ENCODE peak calls at places on chromosomes 3 and 15, in nine cellular contexts. V is RWPE1, Q is amygdala, G is fibroblast of the conjunctiva, C is fibroblast of lung, X is iPS DF 6.9, K is COR-L47, T is A172, D is mesendoderm. W is an unnamed sample.

GRCh38 chr3:144129536-144130214 is 158.1 kb downstream of the DIPK2A start:
- DNase-seq in V (no peak), Q (no peak), G (no peak), C (no peak), X (no peak), K (no peak), T (no peak), D (no peak), W (no peak)

GRCh38 chr15:33913459-33913858 is 54.8 kb upstream of the CHRM5 start:
- DNase-seq in V (no peak), Q (no peak), G (no peak), C (no peak), X (no peak), K (no peak), T (no peak), D (no peak), W (no peak)

GRCh38 chr15:31390777-31391486 is 64.3 kb downstream of the KLF13 start:
- DNase-seq in V (no peak), Q (no peak), G (no peak), C (no peak), X (no peak), K (no peak), T (no peak), D (peak; percentile 78), W (no peak)

GRCh38 chr15:59590027-59590426 is 21.6 kb upstream of the GCNT3 start:
- DNase-seq in V (no peak), Q (no peak), G (no peak), C (no peak), X (no peak), K (no peak), T (no peak), D (no peak), W (no peak)

GRCh38 chr3:24640330-24640877 is 145.8 kb upstream of the THRB start:
- DNase-seq in V (peak; percentile 26), Q (no peak), G (peak; percentile 45), C (peak; percentile 75), X (no peak), K (peak; percentile 20), T (peak; percentile 28), D (peak; percentile 32), W (no peak)

GRCh38 chr15:57251941-57252340 is 124.4 kb upstream of the CGNL1 start:
- DNase-seq in V (no peak), Q (no peak), G (no peak), C (peak; percentile 25), X (no peak), K (no peak), T (peak; percentile 8), D (no peak), W (no peak)

GRCh38 chr15:85457392-85457968 is 77.1 kb downstream of the AKAP13 start:
- DNase-seq in V (no peak), Q (no peak), G (no peak), C (no peak), X (no peak), K (no peak), T (no peak), D (no peak), W (no peak)

GRCh38 chr15:77634266-77634962 is 1.7 kb upstream of the LINGO1 start:
- DNase-seq in V (no peak), Q (no peak), G (peak; percentile 31), C (peak; percentile 46), X (peak; percentile 87), K (peak; percentile 35), T (peak; percentile 30), D (peak; percentile 93), W (peak; percentile 14)

GRCh38 chr15:91912336-91912735 is 58.8 kb downstream of the SLCO3A1 start:
- DNase-seq in V (no peak), Q (no peak), G (no peak), C (no peak), X (no peak), K (peak; percentile 36), T (no peak), D (no peak), W (no peak)

GRCh38 chr3:140953028-140953960 is 11.7 kb downstream of the SLC25A36 start:
- DNase-seq in V (peak; percentile 14), Q (no peak), G (no peak), C (peak; percentile 69), X (no peak), K (no peak), T (peak; percentile 72), D (peak; percentile 30), W (no peak)

GRCh38 chr3:57160731-57161086 is 4.4 kb downstream of the IL17RD start:
- DNase-seq in V (no peak), Q (no peak), G (no peak), C (no peak), X (no peak), K (no peak), T (no peak), D (peak; percentile 95), W (no peak)

GRCh38 chr3:190076601-190077444 is 43.9 kb downstream of the P3H2 start:
- DNase-seq in V (peak; percentile 94), Q (no peak), G (peak; percentile 98), C (peak; percentile 95), X (no peak), K (no peak), T (peak; percentile 96), D (peak; percentile 96), W (no peak)

GRCh38 chr3:108099679-108100428 is 9.0 kb upstream of the CD47 start:
- DNase-seq in V (no peak), Q (no peak), G (no peak), C (no peak), X (no peak), K (no peak), T (no peak), D (no peak), W (no peak)

GRCh38 chr3:18481946-18482548 is 56.9 kb upstream of the SATB1 start:
- DNase-seq in V (no peak), Q (no peak), G (no peak), C (no peak), X (no peak), K (no peak), T (no peak), D (peak; percentile 70), W (no peak)

GRCh38 chr3:60217156-60217911 is 1033.9 kb downstream of the FHIT start:
- DNase-seq in V (no peak), Q (no peak), G (peak; percentile 30), C (peak; percentile 22), X (no peak), K (no peak), T (peak; percentile 4), D (peak; percentile 75), W (no peak)

GRCh38 chr3:30737746-30738499 is 131.5 kb downstream of the TGFBR2 start:
- DNase-seq in V (no peak), Q (no peak), G (no peak), C (no peak), X (no peak), K (no peak), T (no peak), D (no peak), W (no peak)